ENCODE peak calls at places on chromosome 3, in ten cellular contexts. One of them, this sample, is unnamed.

GRCh38 chr3:127803619-127804018 is 18.7 kb downstream of the MGLL start:
- DNase-seq in activated gamma-delta T cell treated with anti-CD3 and anti-CD28 coated beads, Interleukin-2, amount 50 U/mL, for 16 hours: no peak
- DNase-seq in RPMI8226: no peak
- DNase-seq in cardiac fibroblast: peak; percentile 67
- DNase-seq in activated T-cell treated with anti-CD3 and anti-CD28 coated beads for 1 hour: no peak
- DNase-seq in GM23248: peak; percentile 95
- DNase-seq in HT-29: no peak
- DNase-seq in mesothelial cell of epicardium: no peak
- DNase-seq in NCI-H146: no peak
- DNase-seq in NCI-H2171: no peak
- DNase-seq in this sample: no peak

GRCh38 chr3:57048052-57048671 is 12.3 kb upstream of the SPATA12 start:
- DNase-seq in activated T-cell treated with anti-CD3 and anti-CD28 coated beads for 1 hour: no peak
- DNase-seq in RPMI8226: no peak
- DNase-seq in activated gamma-delta T cell treated with anti-CD3 and anti-CD28 coated beads, Interleukin-2, amount 50 U/mL, for 16 hours: no peak
- DNase-seq in mesothelial cell of epicardium: no peak
- DNase-seq in NCI-H2171: peak; percentile 54
- DNase-seq in GM23248: peak; percentile 70
- DNase-seq in NCI-H146: no peak
- DNase-seq in HT-29: peak; percentile 17
- DNase-seq in cardiac fibroblast: peak; percentile 65
- DNase-seq in this sample: no peak

GRCh38 chr3:119408243-119408950 is 55.0 kb downstream of the TMEM39A start:
- DNase-seq in HT-29: no peak
- DNase-seq in RPMI8226: no peak
- DNase-seq in activated T-cell treated with anti-CD3 and anti-CD28 coated beads for 1 hour: no peak
- DNase-seq in NCI-H2171: no peak
- DNase-seq in GM23248: no peak
- DNase-seq in mesothelial cell of epicardium: no peak
- DNase-seq in activated gamma-delta T cell treated with anti-CD3 and anti-CD28 coated beads, Interleukin-2, amount 50 U/mL, for 16 hours: no peak
- DNase-seq in NCI-H146: no peak
- DNase-seq in cardiac fibroblast: no peak
- DNase-seq in this sample: no peak

GRCh38 chr3:124826703-124827102 is 60.5 kb downstream of the ITGB5 start:
- DNase-seq in NCI-H146: no peak
- DNase-seq in GM23248: peak; percentile 94
- DNase-seq in RPMI8226: no peak
- DNase-seq in activated T-cell treated with anti-CD3 and anti-CD28 coated beads for 1 hour: no peak
- DNase-seq in mesothelial cell of epicardium: no peak
- DNase-seq in HT-29: no peak
- DNase-seq in cardiac fibroblast: peak; percentile 76
- DNase-seq in activated gamma-delta T cell treated with anti-CD3 and anti-CD28 coated beads, Interleukin-2, amount 50 U/mL, for 16 hours: no peak
- DNase-seq in NCI-H2171: no peak
- DNase-seq in this sample: no peak

GRCh38 chr3:64467255-64467944 is 220.4 kb downstream of the ADAMTS9 start:
- DNase-seq in NCI-H146: no peak
- DNase-seq in activated gamma-delta T cell treated with anti-CD3 and anti-CD28 coated beads, Interleukin-2, amount 50 U/mL, for 16 hours: no peak
- DNase-seq in HT-29: no peak
- DNase-seq in activated T-cell treated with anti-CD3 and anti-CD28 coated beads for 1 hour: no peak
- DNase-seq in GM23248: no peak
- DNase-seq in mesothelial cell of epicardium: no peak
- DNase-seq in NCI-H2171: no peak
- DNase-seq in RPMI8226: no peak
- DNase-seq in cardiac fibroblast: no peak
- DNase-seq in this sample: no peak

GRCh38 chr3:53320697-53321096 is 26.6 kb downstream of the DCP1A start:
- DNase-seq in GM23248: no peak
- DNase-seq in NCI-H146: no peak
- DNase-seq in activated gamma-delta T cell treated with anti-CD3 and anti-CD28 coated beads, Interleukin-2, amount 50 U/mL, for 16 hours: no peak
- DNase-seq in mesothelial cell of epicardium: no peak
- DNase-seq in RPMI8226: no peak
- DNase-seq in cardiac fibroblast: no peak
- DNase-seq in HT-29: no peak
- DNase-seq in NCI-H2171: no peak
- DNase-seq in activated T-cell treated with anti-CD3 and anti-CD28 coated beads for 1 hour: no peak
- DNase-seq in this sample: no peak

GRCh38 chr3:45412731-45413130 is 24.4 kb downstream of the LARS2 start:
- DNase-seq in activated T-cell treated with anti-CD3 and anti-CD28 coated beads for 1 hour: no peak
- DNase-seq in GM23248: no peak
- DNase-seq in activated gamma-delta T cell treated with anti-CD3 and anti-CD28 coated beads, Interleukin-2, amount 50 U/mL, for 16 hours: no peak
- DNase-seq in NCI-H2171: no peak
- DNase-seq in RPMI8226: no peak
- DNase-seq in NCI-H146: no peak
- DNase-seq in HT-29: no peak
- DNase-seq in mesothelial cell of epicardium: no peak
- DNase-seq in cardiac fibroblast: no peak
- DNase-seq in this sample: no peak

GRCh38 chr3:124882749-124883148 is 4.4 kb downstream of the ITGB5 start:
- DNase-seq in RPMI8226: no peak
- DNase-seq in activated T-cell treated with anti-CD3 and anti-CD28 coated beads for 1 hour: no peak
- DNase-seq in HT-29: peak; percentile 29
- DNase-seq in NCI-H2171: no peak
- DNase-seq in activated gamma-delta T cell treated with anti-CD3 and anti-CD28 coated beads, Interleukin-2, amount 50 U/mL, for 16 hours: no peak
- DNase-seq in cardiac fibroblast: no peak
- DNase-seq in GM23248: peak; percentile 34
- DNase-seq in NCI-H146: no peak
- DNase-seq in mesothelial cell of epicardium: no peak
- DNase-seq in this sample: no peak

GRCh38 chr3:194003128-194004057 is 132.6 kb upstream of the HES1 start:
- DNase-seq in NCI-H146: peak; percentile 95
- DNase-seq in HT-29: peak; percentile 96
- DNase-seq in NCI-H2171: no peak
- DNase-seq in GM23248: peak; percentile 98
- DNase-seq in activated T-cell treated with anti-CD3 and anti-CD28 coated beads for 1 hour: no peak
- DNase-seq in mesothelial cell of epicardium: peak; percentile 81
- DNase-seq in activated gamma-delta T cell treated with anti-CD3 and anti-CD28 coated beads, Interleukin-2, amount 50 U/mL, for 16 hours: peak; percentile 4
- DNase-seq in cardiac fibroblast: peak; percentile 97
- DNase-seq in RPMI8226: peak; percentile 25
- DNase-seq in this sample: peak; percentile 33

GRCh38 chr3:183766745-183767606 is 58.4 kb downstream of the MAP6D1 start:
- DNase-seq in activated T-cell treated with anti-CD3 and anti-CD28 coated beads for 1 hour: peak; percentile 54
- DNase-seq in NCI-H146: peak; percentile 77
- DNase-seq in cardiac fibroblast: peak; percentile 81
- DNase-seq in RPMI8226: peak; percentile 76
- DNase-seq in GM23248: peak; percentile 85
- DNase-seq in HT-29: peak; percentile 82
- DNase-seq in mesothelial cell of epicardium: peak; percentile 70
- DNase-seq in activated gamma-delta T cell treated with anti-CD3 and anti-CD28 coated beads, Interleukin-2, amount 50 U/mL, for 16 hours: peak; percentile 45
- DNase-seq in NCI-H2171: peak; percentile 39
- DNase-seq in this sample: peak; percentile 54

GRCh38 chr3:120198305-120198878 is 86.6 kb downstream of the GPR156 start:
- DNase-seq in mesothelial cell of epicardium: no peak
- DNase-seq in HT-29: peak; percentile 69
- DNase-seq in cardiac fibroblast: peak; percentile 58
- DNase-seq in NCI-H2171: no peak
- DNase-seq in RPMI8226: peak; percentile 13
- DNase-seq in activated gamma-delta T cell treated with anti-CD3 and anti-CD28 coated beads, Interleukin-2, amount 50 U/mL, for 16 hours: no peak
- DNase-seq in GM23248: peak; percentile 52
- DNase-seq in activated T-cell treated with anti-CD3 and anti-CD28 coated beads for 1 hour: no peak
- DNase-seq in NCI-H146: peak; percentile 19
- DNase-seq in this sample: no peak

GRCh38 chr3:87696276-87697013 is 362.4 kb downstream of the CGGBP1 start:
- DNase-seq in NCI-H2171: no peak
- DNase-seq in cardiac fibroblast: no peak
- DNase-seq in mesothelial cell of epicardium: no peak
- DNase-seq in activated gamma-delta T cell treated with anti-CD3 and anti-CD28 coated beads, Interleukin-2, amount 50 U/mL, for 16 hours: no peak
- DNase-seq in GM23248: no peak
- DNase-seq in HT-29: no peak
- DNase-seq in activated T-cell treated with anti-CD3 and anti-CD28 coated beads for 1 hour: no peak
- DNase-seq in RPMI8226: no peak
- DNase-seq in NCI-H146: no peak
- DNase-seq in this sample: no peak

GRCh38 chr3:119831022-119831421 is 49.1 kb downstream of the NR1I2 start:
- DNase-seq in activated gamma-delta T cell treated with anti-CD3 and anti-CD28 coated beads, Interleukin-2, amount 50 U/mL, for 16 hours: no peak
- DNase-seq in RPMI8226: no peak
- DNase-seq in activated T-cell treated with anti-CD3 and anti-CD28 coated beads for 1 hour: no peak
- DNase-seq in NCI-H2171: no peak
- DNase-seq in HT-29: peak; percentile 25
- DNase-seq in GM23248: no peak
- DNase-seq in NCI-H146: no peak
- DNase-seq in mesothelial cell of epicardium: no peak
- DNase-seq in cardiac fibroblast: peak; percentile 23
- DNase-seq in this sample: no peak

GRCh38 chr3:186261638-186262037 is 100.4 kb downstream of the DGKG start:
- DNase-seq in mesothelial cell of epicardium: no peak
- DNase-seq in HT-29: peak; percentile 9
- DNase-seq in cardiac fibroblast: no peak
- DNase-seq in NCI-H146: no peak
- DNase-seq in NCI-H2171: no peak
- DNase-seq in activated gamma-delta T cell treated with anti-CD3 and anti-CD28 coated beads, Interleukin-2, amount 50 U/mL, for 16 hours: no peak
- DNase-seq in RPMI8226: peak; percentile 26
- DNase-seq in GM23248: peak; percentile 14
- DNase-seq in activated T-cell treated with anti-CD3 and anti-CD28 coated beads for 1 hour: no peak
- DNase-seq in this sample: no peak

GRCh38 chr3:172372895-172373294 is 75.4 kb downstream of the GHSR start:
- DNase-seq in NCI-H146: no peak
- DNase-seq in activated gamma-delta T cell treated with anti-CD3 and anti-CD28 coated beads, Interleukin-2, amount 50 U/mL, for 16 hours: no peak
- DNase-seq in mesothelial cell of epicardium: no peak
- DNase-seq in activated T-cell treated with anti-CD3 and anti-CD28 coated beads for 1 hour: no peak
- DNase-seq in RPMI8226: no peak
- DNase-seq in NCI-H2171: no peak
- DNase-seq in HT-29: no peak
- DNase-seq in cardiac fibroblast: no peak
- DNase-seq in GM23248: no peak
- DNase-seq in this sample: no peak

GRCh38 chr3:188421151-188421821 is 267.3 kb downstream of the LPP start:
- DNase-seq in mesothelial cell of epicardium: no peak
- DNase-seq in HT-29: no peak
- DNase-seq in RPMI8226: no peak
- DNase-seq in NCI-H146: no peak
- DNase-seq in GM23248: peak; percentile 93
- DNase-seq in NCI-H2171: no peak
- DNase-seq in cardiac fibroblast: peak; percentile 78
- DNase-seq in activated T-cell treated with anti-CD3 and anti-CD28 coated beads for 1 hour: no peak
- DNase-seq in activated gamma-delta T cell treated with anti-CD3 and anti-CD28 coated beads, Interleukin-2, amount 50 U/mL, for 16 hours: no peak
- DNase-seq in this sample: no peak

GRCh38 chr3:29314727-29315088 is 33.8 kb downstream of the RBMS3 start:
- DNase-seq in NCI-H146: no peak
- DNase-seq in activated gamma-delta T cell treated with anti-CD3 and anti-CD28 coated beads, Interleukin-2, amount 50 U/mL, for 16 hours: no peak
- DNase-seq in mesothelial cell of epicardium: no peak
- DNase-seq in cardiac fibroblast: peak; percentile 49
- DNase-seq in activated T-cell treated with anti-CD3 and anti-CD28 coated beads for 1 hour: no peak
- DNase-seq in HT-29: no peak
- DNase-seq in NCI-H2171: no peak
- DNase-seq in RPMI8226: no peak
- DNase-seq in GM23248: peak; percentile 38
- DNase-seq in this sample: no peak

GRCh38 chr3:16067837-16068471 is 106.5 kb upstream of the GALNT15 start:
- DNase-seq in NCI-H2171: no peak
- DNase-seq in activated T-cell treated with anti-CD3 and anti-CD28 coated beads for 1 hour: no peak
- DNase-seq in NCI-H146: no peak
- DNase-seq in HT-29: no peak
- DNase-seq in activated gamma-delta T cell treated with anti-CD3 and anti-CD28 coated beads, Interleukin-2, amount 50 U/mL, for 16 hours: no peak
- DNase-seq in GM23248: peak; percentile 66
- DNase-seq in RPMI8226: no peak
- DNase-seq in cardiac fibroblast: no peak
- DNase-seq in mesothelial cell of epicardium: no peak
- DNase-seq in this sample: no peak

GRCh38 chr3:14549256-14549931 is 9.3 kb upstream of the GRIP2 start:
- DNase-seq in NCI-H146: peak; percentile 3
- DNase-seq in NCI-H2171: no peak
- DNase-seq in cardiac fibroblast: peak; percentile 7
- DNase-seq in mesothelial cell of epicardium: no peak
- DNase-seq in activated T-cell treated with anti-CD3 and anti-CD28 coated beads for 1 hour: no peak
- DNase-seq in HT-29: peak; percentile 10
- DNase-seq in RPMI8226: peak; percentile 58
- DNase-seq in activated gamma-delta T cell treated with anti-CD3 and anti-CD28 coated beads, Interleukin-2, amount 50 U/mL, for 16 hours: no peak
- DNase-seq in GM23248: peak; percentile 59
- DNase-seq in this sample: no peak